ENCODE peak calls at places on chromosomes 1 and 21, in four cellular contexts. One of them, this sample, is unnamed.

GRCh38 chr1:33823830-33824229 is 40.0 kb upstream of the HMGB4 start:
- DNase-seq in posterior vena cava: no peak
- DNase-seq in activated T-cell treated with anti-CD3 and anti-CD28 coated beads, Interleukin-2, amount 50 U/mL, for 72 hours: no peak
- DNase-seq in nephron progenitor cell: no peak
- DNase-seq in this sample: no peak

GRCh38 chr1:159056069-159056698 is 20.4 kb downstream of the AIM2 start:
- DNase-seq in posterior vena cava: no peak
- DNase-seq in activated T-cell treated with anti-CD3 and anti-CD28 coated beads, Interleukin-2, amount 50 U/mL, for 72 hours: no peak
- DNase-seq in nephron progenitor cell: no peak
- DNase-seq in this sample: no peak

GRCh38 chr1:110961902-110962301 is 1.8 kb downstream of the LRIF1 start:
- DNase-seq in posterior vena cava: no peak
- DNase-seq in activated T-cell treated with anti-CD3 and anti-CD28 coated beads, Interleukin-2, amount 50 U/mL, for 72 hours: no peak
- DNase-seq in nephron progenitor cell: no peak
- DNase-seq in this sample: no peak

GRCh38 chr1:101290922-101291561 is 54.2 kb downstream of the S1PR1 start:
- DNase-seq in posterior vena cava: no peak
- DNase-seq in activated T-cell treated with anti-CD3 and anti-CD28 coated beads, Interleukin-2, amount 50 U/mL, for 72 hours: peak; percentile 59
- DNase-seq in nephron progenitor cell: no peak
- DNase-seq in this sample: no peak

GRCh38 chr1:184258525-184258924 is 128.3 kb upstream of the C1orf21 start:
- DNase-seq in posterior vena cava: no peak
- DNase-seq in activated T-cell treated with anti-CD3 and anti-CD28 coated beads, Interleukin-2, amount 50 U/mL, for 72 hours: no peak
- DNase-seq in nephron progenitor cell: no peak
- DNase-seq in this sample: no peak

GRCh38 chr1:61247051-61247854 is 164.9 kb downstream of the NFIA start:
- DNase-seq in posterior vena cava: no peak
- DNase-seq in activated T-cell treated with anti-CD3 and anti-CD28 coated beads, Interleukin-2, amount 50 U/mL, for 72 hours: no peak
- DNase-seq in nephron progenitor cell: no peak
- DNase-seq in this sample: no peak

GRCh38 chr1:223312705-223313414 is 51.1 kb downstream of the SUSD4 start:
- DNase-seq in posterior vena cava: no peak
- DNase-seq in activated T-cell treated with anti-CD3 and anti-CD28 coated beads, Interleukin-2, amount 50 U/mL, for 72 hours: no peak
- DNase-seq in nephron progenitor cell: no peak
- DNase-seq in this sample: no peak

GRCh38 chr1:207256869-207257268 is 64.6 kb upstream of the CD55 start:
- DNase-seq in posterior vena cava: no peak
- DNase-seq in activated T-cell treated with anti-CD3 and anti-CD28 coated beads, Interleukin-2, amount 50 U/mL, for 72 hours: no peak
- DNase-seq in nephron progenitor cell: no peak
- DNase-seq in this sample: no peak

GRCh38 chr1:155840391-155840790 is 16.6 kb downstream of the GON4L start:
- DNase-seq in posterior vena cava: no peak
- DNase-seq in activated T-cell treated with anti-CD3 and anti-CD28 coated beads, Interleukin-2, amount 50 U/mL, for 72 hours: no peak
- DNase-seq in nephron progenitor cell: no peak
- DNase-seq in this sample: no peak

GRCh38 chr1:234149217-234149616 is 224.0 kb upstream of the COA6 start:
- DNase-seq in posterior vena cava: no peak
- DNase-seq in activated T-cell treated with anti-CD3 and anti-CD28 coated beads, Interleukin-2, amount 50 U/mL, for 72 hours: no peak
- DNase-seq in nephron progenitor cell: no peak
- DNase-seq in this sample: no peak

GRCh38 chr1:221693087-221693486 is 48.8 kb downstream of the DUSP10 start:
- DNase-seq in posterior vena cava: no peak
- DNase-seq in activated T-cell treated with anti-CD3 and anti-CD28 coated beads, Interleukin-2, amount 50 U/mL, for 72 hours: no peak
- DNase-seq in nephron progenitor cell: no peak
- DNase-seq in this sample: no peak

GRCh38 chr1:11882814-11883538 is 24.2 kb upstream of the NPPB start:
- DNase-seq in posterior vena cava: no peak
- DNase-seq in activated T-cell treated with anti-CD3 and anti-CD28 coated beads, Interleukin-2, amount 50 U/mL, for 72 hours: no peak
- DNase-seq in nephron progenitor cell: no peak
- DNase-seq in this sample: no peak

GRCh38 chr1:212450331-212450881 is 17.7 kb downstream of the NENF start:
- DNase-seq in posterior vena cava: no peak
- DNase-seq in activated T-cell treated with anti-CD3 and anti-CD28 coated beads, Interleukin-2, amount 50 U/mL, for 72 hours: no peak
- DNase-seq in nephron progenitor cell: no peak
- DNase-seq in this sample: no peak

GRCh38 chr1:36165145-36165544 is 9.2 kb downstream of the MAP7D1 start:
- DNase-seq in posterior vena cava: no peak
- DNase-seq in activated T-cell treated with anti-CD3 and anti-CD28 coated beads, Interleukin-2, amount 50 U/mL, for 72 hours: no peak
- DNase-seq in nephron progenitor cell: no peak
- DNase-seq in this sample: no peak

GRCh38 chr1:216518844-216519627 is 95.8 kb upstream of the USH2A start:
- DNase-seq in posterior vena cava: no peak
- DNase-seq in activated T-cell treated with anti-CD3 and anti-CD28 coated beads, Interleukin-2, amount 50 U/mL, for 72 hours: no peak
- DNase-seq in nephron progenitor cell: no peak
- DNase-seq in this sample: no peak

GRCh38 chr1:179082308-179083030 is 599 bp downstream of the TOR3A start:
- DNase-seq in posterior vena cava: peak; percentile 84
- DNase-seq in activated T-cell treated with anti-CD3 and anti-CD28 coated beads, Interleukin-2, amount 50 U/mL, for 72 hours: peak; percentile 41
- DNase-seq in nephron progenitor cell: peak; percentile 56
- DNase-seq in this sample: no peak

GRCh38 chr1:116425987-116426386 is 52.9 kb downstream of the ATP1A1 start:
- DNase-seq in posterior vena cava: no peak
- DNase-seq in activated T-cell treated with anti-CD3 and anti-CD28 coated beads, Interleukin-2, amount 50 U/mL, for 72 hours: no peak
- DNase-seq in nephron progenitor cell: no peak
- DNase-seq in this sample: no peak

GRCh38 chr1:206833741-206834140 is 31.7 kb upstream of the IL20 start:
- DNase-seq in posterior vena cava: no peak
- DNase-seq in activated T-cell treated with anti-CD3 and anti-CD28 coated beads, Interleukin-2, amount 50 U/mL, for 72 hours: no peak
- DNase-seq in nephron progenitor cell: no peak
- DNase-seq in this sample: no peak

GRCh38 chr1:206814716-206815341 is 42.5 kb upstream of the IL10 start:
- DNase-seq in posterior vena cava: no peak
- DNase-seq in activated T-cell treated with anti-CD3 and anti-CD28 coated beads, Interleukin-2, amount 50 U/mL, for 72 hours: no peak
- DNase-seq in nephron progenitor cell: no peak
- DNase-seq in this sample: no peak

GRCh38 chr1:227785812-227786608 is 29.5 kb upstream of the PRSS38 start:
- DNase-seq in posterior vena cava: no peak
- DNase-seq in activated T-cell treated with anti-CD3 and anti-CD28 coated beads, Interleukin-2, amount 50 U/mL, for 72 hours: no peak
- DNase-seq in nephron progenitor cell: no peak
- DNase-seq in this sample: peak; percentile 3

GRCh38 chr21:37452222-37452621 is 85.6 kb downstream of the DYRK1A start:
- DNase-seq in posterior vena cava: no peak
- DNase-seq in activated T-cell treated with anti-CD3 and anti-CD28 coated beads, Interleukin-2, amount 50 U/mL, for 72 hours: no peak
- DNase-seq in nephron progenitor cell: no peak
- DNase-seq in this sample: no peak

GRCh38 chr1:8059161-8059622 is 33.1 kb upstream of the ERRFI1 start:
- DNase-seq in posterior vena cava: no peak
- DNase-seq in activated T-cell treated with anti-CD3 and anti-CD28 coated beads, Interleukin-2, amount 50 U/mL, for 72 hours: no peak
- DNase-seq in nephron progenitor cell: no peak
- DNase-seq in this sample: no peak